ENCODE peak calls at places on chromosome 5, in four cellular contexts. One of them, this sample, is unnamed.
A peak's percentile ranks its signal among the peaks of the same experiment; 100 is the strongest.

GRCh38 chr5:142634375-142635018 is 51.4 kb downstream of the FGF1 start:
- DNase-seq in A549: no peak
- DNase-seq in Peyer's patch: no peak
- DNase-seq in MCF 10A: no peak
- DNase-seq in this sample: no peak

GRCh38 chr5:51889703-51890102 is 506.5 kb downstream of the ISL1 start:
- DNase-seq in A549: no peak
- DNase-seq in Peyer's patch: no peak
- DNase-seq in MCF 10A: no peak
- DNase-seq in this sample: no peak

GRCh38 chr5:180673371-180674252 is 24.2 kb upstream of the FLT4 start:
- DNase-seq in A549: no peak
- DNase-seq in Peyer's patch: no peak
- DNase-seq in MCF 10A: no peak
- DNase-seq in this sample: no peak

GRCh38 chr5:173281910-173282309 is 46.3 kb downstream of the STC2 start:
- DNase-seq in A549: peak; percentile 54
- DNase-seq in Peyer's patch: no peak
- DNase-seq in MCF 10A: peak; percentile 34
- DNase-seq in this sample: no peak

GRCh38 chr5:56575821-56576220 is 239.5 kb upstream of the MAP3K1 start:
- DNase-seq in A549: no peak
- DNase-seq in Peyer's patch: no peak
- DNase-seq in MCF 10A: no peak
- DNase-seq in this sample: no peak

GRCh38 chr5:149731617-149732400 is 1.7 kb downstream of the PPARGC1B start:
- DNase-seq in A549: peak; percentile 81
- DNase-seq in Peyer's patch: peak; percentile 86
- DNase-seq in MCF 10A: peak; percentile 95
- DNase-seq in this sample: peak; percentile 50

GRCh38 chr5:67998709-67999251 is 216.8 kb upstream of the PIK3R1 start:
- DNase-seq in A549: peak; percentile 32
- DNase-seq in Peyer's patch: no peak
- DNase-seq in MCF 10A: peak; percentile 88
- DNase-seq in this sample: no peak

GRCh38 chr5:14584848-14585247 is 3.3 kb downstream of the OTULINL start:
- DNase-seq in A549: no peak
- DNase-seq in Peyer's patch: no peak
- DNase-seq in MCF 10A: no peak
- DNase-seq in this sample: no peak

GRCh38 chr5:43412151-43412550 is at the start of gene CCL28:
- DNase-seq in A549: no peak
- DNase-seq in Peyer's patch: no peak
- DNase-seq in MCF 10A: no peak
- DNase-seq in this sample: no peak

GRCh38 chr5:121890297-121890858 is 38.7 kb downstream of the FTMT start:
- DNase-seq in A549: peak; percentile 5
- DNase-seq in Peyer's patch: no peak
- DNase-seq in MCF 10A: no peak
- DNase-seq in this sample: no peak

GRCh38 chr5:119200795-119201194 is 129.9 kb downstream of the DMXL1 start:
- DNase-seq in A549: no peak
- DNase-seq in Peyer's patch: no peak
- DNase-seq in MCF 10A: no peak
- DNase-seq in this sample: no peak

GRCh38 chr5:10138385-10139057 is 111.2 kb downstream of the ATPSCKMT start:
- DNase-seq in A549: no peak
- DNase-seq in Peyer's patch: no peak
- DNase-seq in MCF 10A: no peak
- DNase-seq in this sample: no peak

GRCh38 chr5:138753794-138754698 is 821 bp downstream of the CTNNA1 start:
- DNase-seq in A549: peak; percentile 93
- DNase-seq in Peyer's patch: peak; percentile 58
- DNase-seq in MCF 10A: peak; percentile 94
- DNase-seq in this sample: peak; percentile 22

GRCh38 chr5:138754699-138755057 is 1.5 kb downstream of the CTNNA1 start:
- DNase-seq in A549: peak; percentile 28
- DNase-seq in Peyer's patch: no peak
- DNase-seq in MCF 10A: peak; percentile 63
- DNase-seq in this sample: no peak

GRCh38 chr5:138752341-138752950 is 779 bp upstream of the CTNNA1 start:
- DNase-seq in A549: peak; percentile 63
- DNase-seq in Peyer's patch: no peak
- DNase-seq in MCF 10A: peak; percentile 38
- DNase-seq in this sample: no peak

GRCh38 chr5:138755084-138755748 is 2.0 kb downstream of the CTNNA1 start:
- DNase-seq in A549: no peak
- DNase-seq in Peyer's patch: no peak
- DNase-seq in MCF 10A: peak; percentile 37
- DNase-seq in this sample: no peak

GRCh38 chr5:138752951-138753793 is at the start of gene CTNNA1:
- DNase-seq in A549: peak; percentile 77
- DNase-seq in Peyer's patch: peak; percentile 72
- DNase-seq in MCF 10A: peak; percentile 89
- DNase-seq in this sample: peak; percentile 72
- TF ChIP-seq CTCF in A549: no peak
- TF ChIP-seq CTCF in Peyer's patch: no peak
- TF ChIP-seq CTCF in MCF 10A: no peak
- TF ChIP-seq CTCF in this sample: no peak

DNA sequence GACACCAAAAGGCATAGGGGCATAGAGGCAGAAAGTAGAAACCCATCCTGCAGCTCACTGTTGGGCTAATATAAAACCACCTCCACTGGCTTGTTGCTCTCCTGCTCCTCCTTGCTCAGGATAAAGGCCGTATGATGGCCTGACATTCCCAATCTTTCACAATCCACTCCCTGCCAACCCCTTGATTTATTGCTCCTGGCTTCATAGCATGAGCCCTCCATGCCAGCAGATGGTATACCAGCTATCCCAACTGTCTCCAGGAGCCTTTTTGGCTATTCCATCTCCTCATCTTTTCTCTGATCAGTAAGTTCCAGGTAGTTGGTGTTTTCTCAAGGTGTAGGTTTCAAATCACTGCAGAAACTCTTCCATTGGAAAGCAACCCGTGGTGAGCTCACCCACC is 128.8 kb downstream of the EGFLAM start:
- DNase-seq in A549: no peak
- DNase-seq in Peyer's patch: no peak
- DNase-seq in MCF 10A: peak; percentile 5
- DNase-seq in this sample: no peak
- TF ChIP-seq CTCF in A549: no peak
- TF ChIP-seq CTCF in Peyer's patch: no peak
- TF ChIP-seq CTCF in MCF 10A: no peak
- TF ChIP-seq CTCF in this sample: no peak

GRCh38 chr5:114447084-114447773 is 85.4 kb downstream of the KCNN2 start:
- DNase-seq in A549: peak; percentile 11
- DNase-seq in Peyer's patch: no peak
- DNase-seq in MCF 10A: peak; percentile 12
- DNase-seq in this sample: no peak
- TF ChIP-seq CTCF in A549: no peak
- TF ChIP-seq CTCF in Peyer's patch: no peak
- TF ChIP-seq CTCF in MCF 10A: no peak
- TF ChIP-seq CTCF in this sample: no peak

DNA sequence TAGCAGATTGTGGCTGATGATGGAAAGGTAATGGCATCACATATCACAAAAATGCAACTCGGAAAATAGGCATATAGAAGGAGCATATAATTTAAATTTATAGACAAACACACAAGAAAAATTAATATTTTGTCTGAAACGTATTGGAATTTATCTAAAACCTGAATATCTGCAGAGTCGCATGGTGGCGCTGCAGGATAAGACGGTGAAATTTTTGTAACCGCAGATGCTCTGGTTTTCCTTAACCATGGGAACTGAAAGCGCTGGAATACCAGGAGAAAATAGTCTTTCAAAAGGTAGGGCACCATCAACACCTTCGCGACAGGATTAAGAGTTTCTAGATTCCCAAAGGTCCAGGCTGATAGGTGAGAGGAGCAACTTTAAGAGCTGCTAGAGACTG is 11.0 kb downstream of the PCDHB14 start:
- DNase-seq in A549: no peak
- DNase-seq in Peyer's patch: no peak
- DNase-seq in MCF 10A: no peak
- DNase-seq in this sample: no peak
- TF ChIP-seq CTCF in A549: no peak
- TF ChIP-seq CTCF in Peyer's patch: no peak
- TF ChIP-seq CTCF in MCF 10A: no peak
- TF ChIP-seq CTCF in this sample: no peak

DNA sequence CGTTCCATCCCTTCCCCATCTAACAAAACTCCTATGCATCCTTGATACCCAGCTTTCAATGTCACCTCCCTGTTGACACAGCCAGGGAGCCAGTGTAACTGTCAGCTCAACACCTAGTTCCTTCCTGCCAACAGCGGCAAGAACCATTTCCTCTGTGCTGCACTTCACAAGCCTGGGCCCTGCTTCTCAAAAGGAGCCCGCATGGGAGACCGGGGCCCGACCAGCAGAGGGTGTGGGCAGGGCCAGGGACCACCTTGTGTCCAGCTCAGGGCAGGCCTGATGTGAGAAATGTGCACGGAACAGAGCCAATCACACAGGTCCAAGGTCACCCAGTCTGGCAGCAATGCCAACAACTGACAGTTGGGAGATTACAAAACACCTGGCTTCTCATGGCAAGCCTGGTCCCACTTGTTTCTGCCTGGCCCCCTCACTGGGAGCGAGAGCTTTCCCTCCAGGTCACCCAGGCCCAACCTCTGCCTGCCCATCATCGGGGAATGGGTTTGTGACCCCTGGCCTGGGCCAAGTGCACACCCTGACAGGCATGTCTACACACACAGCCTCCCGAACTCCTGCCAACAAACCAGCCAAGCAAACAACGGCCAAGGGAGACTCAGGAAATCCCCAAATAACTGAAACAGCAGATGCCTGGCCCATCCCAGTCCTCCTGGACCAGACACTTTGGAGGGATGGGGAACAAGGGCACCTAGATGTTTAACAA is 3.1 kb downstream of the RNF44 start:
- DNase-seq in A549: peak; percentile 57
- DNase-seq in Peyer's patch: peak; percentile 72
- DNase-seq in MCF 10A: peak; percentile 63
- DNase-seq in this sample: no peak
- TF ChIP-seq CTCF in A549: no peak
- TF ChIP-seq CTCF in Peyer's patch: no peak
- TF ChIP-seq CTCF in MCF 10A: no peak
- TF ChIP-seq CTCF in this sample: no peak

DNA sequence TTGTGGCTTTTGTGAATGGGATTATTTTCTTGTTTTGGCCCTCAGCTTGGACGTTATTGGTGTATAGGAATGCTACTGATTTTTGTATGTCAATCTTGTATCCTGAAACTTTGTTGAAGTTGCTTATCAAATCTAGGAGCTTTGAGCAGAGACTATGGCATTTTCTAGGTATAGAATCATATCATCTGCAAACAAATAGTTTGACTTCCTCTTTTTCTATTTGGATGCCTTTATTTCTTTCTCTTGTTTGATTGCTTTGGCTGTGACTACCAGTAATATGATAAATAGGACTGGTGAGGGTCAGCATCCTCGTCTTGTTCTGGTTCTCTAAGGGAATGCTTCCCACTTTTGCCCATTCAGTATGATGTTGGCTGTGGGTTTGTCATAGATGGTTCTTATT is 24.7 kb downstream of the ITGA2 start:
- DNase-seq in A549: no peak
- DNase-seq in Peyer's patch: no peak
- DNase-seq in MCF 10A: no peak
- DNase-seq in this sample: no peak
- TF ChIP-seq CTCF in A549: no peak
- TF ChIP-seq CTCF in Peyer's patch: no peak
- TF ChIP-seq CTCF in MCF 10A: no peak
- TF ChIP-seq CTCF in this sample: no peak

GRCh38 chr5:58466939-58467338 is 7.1 kb upstream of the PLK2 start:
- DNase-seq in A549: peak; percentile 70
- DNase-seq in Peyer's patch: no peak
- DNase-seq in MCF 10A: peak; percentile 43
- DNase-seq in this sample: no peak
- TF ChIP-seq CTCF in A549: no peak
- TF ChIP-seq CTCF in Peyer's patch: no peak
- TF ChIP-seq CTCF in MCF 10A: no peak
- TF ChIP-seq CTCF in this sample: no peak

DNA sequence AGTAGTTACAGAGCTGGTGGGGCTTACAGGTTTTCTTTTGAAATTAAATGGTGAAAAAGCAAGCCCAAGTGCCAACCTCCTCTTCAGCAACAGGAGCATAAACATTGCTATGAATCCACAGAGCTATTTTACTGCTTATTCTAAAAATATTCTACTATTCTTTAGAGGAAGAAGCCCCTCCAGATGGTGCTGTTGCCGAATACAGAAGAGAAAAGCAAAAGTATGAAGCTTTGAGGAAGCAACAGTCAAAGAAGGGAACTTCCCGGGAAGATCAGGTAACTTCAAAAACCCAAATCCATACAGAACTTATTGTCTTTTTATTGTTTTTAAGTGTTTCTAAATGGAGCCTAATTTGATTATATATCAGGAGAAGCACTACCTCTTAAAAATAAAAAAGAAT is 202.8 kb downstream of the CWC27 start:
- DNase-seq in A549: no peak
- DNase-seq in Peyer's patch: peak; percentile 18
- DNase-seq in MCF 10A: no peak
- DNase-seq in this sample: no peak
- TF ChIP-seq CTCF in A549: no peak
- TF ChIP-seq CTCF in Peyer's patch: no peak
- TF ChIP-seq CTCF in MCF 10A: no peak
- TF ChIP-seq CTCF in this sample: no peak

GRCh38 chr5:168420461-168420860 is 65.8 kb upstream of the RARS1 start:
- DNase-seq in A549: no peak
- DNase-seq in Peyer's patch: no peak
- DNase-seq in MCF 10A: no peak
- DNase-seq in this sample: no peak

GRCh38 chr5:168423478-168423877 is 62.8 kb upstream of the RARS1 start:
- DNase-seq in A549: no peak
- DNase-seq in Peyer's patch: no peak
- DNase-seq in MCF 10A: no peak
- DNase-seq in this sample: no peak

GRCh38 chr5:168423971-168424370 is 62.3 kb upstream of the RARS1 start:
- DNase-seq in A549: no peak
- DNase-seq in Peyer's patch: no peak
- DNase-seq in MCF 10A: no peak
- DNase-seq in this sample: no peak

GRCh38 chr5:168424506-168425298 is 61.6 kb upstream of the RARS1 start:
- DNase-seq in A549: peak; percentile 22
- DNase-seq in Peyer's patch: no peak
- DNase-seq in MCF 10A: peak; percentile 44
- DNase-seq in this sample: no peak

GRCh38 chr5:168422431-168422830 is 63.8 kb upstream of the RARS1 start:
- DNase-seq in A549: peak; percentile 41
- DNase-seq in Peyer's patch: no peak
- DNase-seq in MCF 10A: peak; percentile 61
- DNase-seq in this sample: no peak
- TF ChIP-seq CTCF in A549: peak; percentile 38
- TF ChIP-seq CTCF in Peyer's patch: no peak
- TF ChIP-seq CTCF in MCF 10A: peak; percentile 55
- TF ChIP-seq CTCF in this sample: no peak

GRCh38 chr5:17157294-17157693 is 60.1 kb upstream of the BASP1 start:
- DNase-seq in A549: no peak
- DNase-seq in Peyer's patch: no peak
- DNase-seq in MCF 10A: peak; percentile 23
- DNase-seq in this sample: no peak
- TF ChIP-seq CTCF in A549: no peak
- TF ChIP-seq CTCF in Peyer's patch: no peak
- TF ChIP-seq CTCF in MCF 10A: no peak
- TF ChIP-seq CTCF in this sample: no peak